ENCODE peak calls at places on chromosomes 13 and 19, in four cellular contexts. J is upper lobe of left lung, V is body of pancreas, E is HCT116. A is an unnamed sample. For H3K27me3, the result is how much of the 10 kb centered on the place peaks cover.

GRCh38 chr19:50050406-50051223 is 24.8 kb downstream of the ZNF473 start:
- DNase-seq in J (peak), V (peak), E (no peak), A (peak)

GRCh38 chr19:6654347-6655310 is 15.3 kb downstream of the TNFSF14 start:
- DNase-seq in V (no peak), J (no peak), E (no peak), A (no peak)

GRCh38 chr13:98142427-98143156 is at the start of gene FARP1:
- DNase-seq in V (peak), E (peak), J (peak), A (peak)

GRCh38 chr19:51450730-51451307 is 7.4 kb downstream of the SIGLEC8 start:
- DNase-seq in V (no peak), J (no peak), E (no peak), A (no peak)

GRCh38 chr19:43362179-43362578 is 8.7 kb downstream of the CD177 start:
- DNase-seq in J (no peak), V (no peak), E (no peak), A (no peak)

GRCh38 chr19:13172335-13173128 is 22.3 kb downstream of the IER2 start:
- DNase-seq in V (peak), J (peak), E (no peak), A (peak)

GRCh38 chr13:75492389-75492788 is 10.4 kb upstream of the TBC1D4 start:
- DNase-seq in E (no peak), J (no peak), V (no peak), A (no peak)

GRCh38 chr19:53432088-53432661 is 391 bp downstream of the ZNF761 start:
- DNase-seq in E (no peak), V (peak), J (peak), A (peak)

GRCh38 chr13:79314652-79315051 is 91.4 kb downstream of the RBM26 start:
- DNase-seq in E (no peak), V (no peak), J (no peak), A (no peak)

GRCh38 chr19:45189971-45190370 is 11.4 kb downstream of the BLOC1S3 start:
- DNase-seq in V (no peak), E (no peak), J (no peak), A (no peak)

GRCh38 chr19:42290523-42291436 is 11.2 kb upstream of the PRR19 start:
- DNase-seq in V (no peak), J (peak), E (no peak), A (no peak)

GRCh38 chr13:70370924-70371323 is 262.7 kb upstream of the KLHL1 start:
- DNase-seq in J (no peak), V (no peak), E (no peak), A (no peak)

GRCh38 chr13:77980592-77980991 is 62.0 kb upstream of the EDNRB start:
- DNase-seq in V (no peak), E (no peak), J (no peak), A (no peak)

GRCh38 chr13:25406377-25406776 is 34.6 kb downstream of the ATP8A2 start:
- DNase-seq in J (no peak), V (no peak), E (peak), A (no peak)

GRCh38 chr13:31927219-31927653 is 104.3 kb upstream of the FRY start:
- DNase-seq in J (no peak), V (peak), E (no peak), A (no peak)

GRCh38 chr13:102291587-102292218 is 110.1 kb downstream of the FGF14 start:
- DNase-seq in E (no peak), J (no peak), V (peak), A (no peak)

GRCh38 chr13:103145476-103145875 is 79.3 kb upstream of the SLC10A2 start:
- DNase-seq in E (no peak), V (no peak), J (no peak), A (no peak)

GRCh38 chr19:19404879-19405860 is at the start of gene GATAD2A:
- DNase-seq in V (peak), J (peak), E (peak), A (peak)
- TF ChIP-seq CTCF in V (peak), J (peak), E (no peak), A (peak)

DNA sequence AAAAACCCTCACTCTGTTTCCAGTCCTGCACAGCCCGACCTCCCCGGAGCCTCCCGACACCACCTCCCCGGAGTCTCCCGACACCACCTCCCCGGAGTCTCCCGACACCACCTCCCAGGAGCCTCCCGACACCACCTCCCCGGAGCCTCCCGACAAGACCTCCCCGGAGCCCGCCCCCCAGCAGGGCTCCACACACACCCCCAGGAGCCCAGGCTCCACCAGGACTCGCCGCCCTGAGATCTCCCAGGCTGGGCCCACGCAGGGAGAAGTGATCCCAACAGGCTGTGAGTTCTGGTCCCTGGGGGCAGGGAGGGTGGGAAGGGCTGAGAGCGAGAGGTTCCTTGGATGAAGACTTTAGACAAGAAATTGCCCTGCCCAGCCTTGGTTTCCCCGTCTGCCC is 5.4 kb downstream of the MADCAM1 start:
- DNase-seq in V (no peak), E (no peak), J (no peak), A (no peak)
- H3K4me3 ChIP-seq in V (no peak), E (no peak), J (no peak), A (no peak)

DNA sequence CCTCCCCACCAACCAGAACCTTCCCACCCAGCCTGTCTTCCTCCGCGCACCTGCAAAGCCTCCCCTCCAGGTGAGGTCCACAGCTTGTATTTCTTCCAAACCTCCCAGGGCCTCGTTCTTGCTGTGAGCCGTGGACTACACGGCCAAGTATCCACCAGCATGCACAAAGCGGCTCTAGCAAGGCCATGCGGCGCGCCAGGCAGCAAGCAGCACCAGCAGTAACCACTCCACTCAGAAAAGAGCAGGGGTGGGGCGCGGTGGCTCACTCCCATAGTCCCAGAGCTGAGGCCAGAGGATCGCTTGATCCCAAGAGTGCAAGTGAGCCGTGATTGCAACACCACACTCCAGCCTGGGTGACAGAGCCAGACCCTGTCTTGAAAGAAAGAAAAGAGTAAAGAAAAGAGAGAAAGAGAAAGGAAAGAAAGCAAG is 4.7 kb downstream of the CCDC8 start:
- DNase-seq in E (no peak), J (peak), V (peak), A (peak)
- H3K27me3 ChIP-seq in E (under half), J (under half), V (under half), A (half or more)

DNA sequence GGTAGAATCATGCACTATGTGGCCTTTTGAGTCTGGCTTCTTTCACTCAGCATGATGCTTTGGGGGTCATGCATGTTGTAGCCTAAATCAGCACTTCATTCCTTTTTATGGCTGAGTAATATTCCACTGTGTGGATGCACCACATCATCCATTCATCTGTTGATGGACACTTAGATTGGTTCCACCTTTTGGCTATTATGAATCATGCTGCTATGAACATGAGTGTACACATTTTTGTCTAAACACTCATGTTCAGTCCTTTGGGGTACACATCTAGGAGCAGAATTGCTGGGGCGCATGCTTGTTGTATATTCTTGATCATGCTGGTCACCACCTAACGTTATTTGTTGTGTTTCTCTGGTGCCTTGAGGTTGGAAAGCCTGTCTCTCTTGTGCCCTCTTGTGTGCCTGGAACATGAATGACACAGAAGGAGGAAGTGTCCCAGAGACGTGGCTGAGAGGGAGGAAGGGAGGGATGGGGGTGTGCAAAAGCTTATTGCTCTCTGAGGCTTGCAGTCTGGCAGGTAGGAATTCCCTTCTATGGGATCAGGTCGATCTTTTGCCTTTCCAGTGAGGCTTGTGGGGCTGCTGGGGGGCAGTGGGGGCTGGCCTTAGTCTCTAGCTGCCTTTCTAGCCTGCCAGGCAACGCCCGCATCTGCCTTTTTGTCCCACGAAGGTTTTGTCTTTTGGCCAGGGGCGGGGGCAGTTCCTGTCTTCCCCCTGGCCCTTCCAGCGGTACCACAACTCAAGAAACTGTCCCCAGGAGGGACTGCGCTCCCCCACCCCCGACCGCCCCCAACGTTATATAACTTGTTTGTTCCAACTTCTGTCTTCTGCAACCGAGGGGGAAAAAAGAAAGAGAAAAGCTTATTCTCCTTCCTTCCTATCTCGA is 7.6 kb downstream of the KLHL26 start:
- DNase-seq in E (no peak), V (no peak), J (no peak), A (no peak)
- TF ChIP-seq CTCF in E (no peak), V (no peak), J (peak), A (no peak)

GRCh38 chr13:58376349-58376748 is 744.8 kb downstream of the PCDH17 start:
- DNase-seq in J (no peak), V (no peak), E (no peak), A (no peak)
- H3K4me3 ChIP-seq in J (no peak), V (no peak), E (no peak), A (no peak)

DNA sequence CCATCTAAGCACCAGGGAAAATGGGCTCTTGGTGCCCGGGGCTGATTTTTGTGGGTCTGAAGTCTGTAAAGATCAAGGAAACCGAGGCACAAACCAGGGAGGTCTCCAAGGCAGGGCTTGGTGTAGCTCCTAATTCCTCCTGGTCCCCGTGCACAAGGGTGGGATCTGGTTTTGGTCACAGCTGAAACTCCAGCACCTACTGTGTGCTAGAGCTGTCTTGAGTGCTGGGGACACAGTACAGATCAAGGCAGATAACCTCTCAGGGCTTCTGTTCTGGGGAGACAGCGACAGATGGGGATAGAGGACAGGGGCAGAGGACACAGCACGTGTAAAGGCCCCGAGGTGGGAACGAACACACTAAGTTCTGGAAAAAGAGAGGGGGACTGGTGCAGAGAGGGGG is 37.4 kb downstream of the PTPRS start:
- DNase-seq in J (no peak), E (no peak), V (no peak), A (no peak)
- H3K27me3 ChIP-seq in J (under half), E (under half), V (under half), A (under half)

DNA sequence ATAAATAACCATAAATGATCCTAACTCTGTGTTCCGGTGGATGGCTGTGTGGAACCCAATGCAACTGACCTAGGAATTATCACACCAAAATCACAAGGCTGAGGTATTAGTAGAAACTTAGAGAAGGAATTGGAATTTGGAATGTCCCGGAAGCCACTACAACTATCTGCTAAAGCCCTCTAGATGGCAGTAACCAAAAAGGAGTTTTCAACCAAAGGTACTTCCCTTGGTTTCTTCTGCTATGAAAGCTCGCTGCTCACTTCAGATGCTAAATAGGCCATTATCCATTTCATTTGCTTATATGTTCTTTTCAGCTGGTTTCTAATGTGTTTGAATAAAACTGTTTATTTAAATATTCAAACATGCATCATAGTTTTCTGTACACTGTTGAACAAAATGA is 1589.1 kb upstream of the SPRY2 start:
- DNase-seq in J (no peak), V (no peak), E (no peak), A (no peak)
- TF ChIP-seq CTCF in J (no peak), V (peak), E (peak), A (peak)

DNA sequence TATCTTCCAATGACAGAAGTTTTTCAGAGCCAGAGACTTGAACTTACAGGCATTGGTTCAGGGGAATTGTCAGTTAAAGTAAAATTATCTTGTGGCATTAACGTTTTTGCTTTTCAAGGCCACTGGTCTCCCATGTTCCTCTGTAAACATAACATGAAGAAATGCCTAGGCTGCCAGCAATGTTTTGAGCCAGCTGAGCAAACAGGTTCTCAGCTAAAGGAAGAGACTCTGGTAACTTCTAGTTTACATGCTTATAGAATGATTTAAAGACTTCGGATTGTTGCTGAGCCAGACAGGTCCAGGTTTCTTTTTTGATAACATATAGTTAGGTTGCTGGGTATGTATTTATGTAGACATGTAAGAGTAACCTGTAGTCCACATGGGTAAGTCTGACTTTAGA is 35.7 kb downstream of the ZNF493 start:
- DNase-seq in J (no peak), V (peak), E (no peak), A (no peak)
- H3K4me3 ChIP-seq in J (no peak), V (no peak), E (no peak), A (no peak)

DNA sequence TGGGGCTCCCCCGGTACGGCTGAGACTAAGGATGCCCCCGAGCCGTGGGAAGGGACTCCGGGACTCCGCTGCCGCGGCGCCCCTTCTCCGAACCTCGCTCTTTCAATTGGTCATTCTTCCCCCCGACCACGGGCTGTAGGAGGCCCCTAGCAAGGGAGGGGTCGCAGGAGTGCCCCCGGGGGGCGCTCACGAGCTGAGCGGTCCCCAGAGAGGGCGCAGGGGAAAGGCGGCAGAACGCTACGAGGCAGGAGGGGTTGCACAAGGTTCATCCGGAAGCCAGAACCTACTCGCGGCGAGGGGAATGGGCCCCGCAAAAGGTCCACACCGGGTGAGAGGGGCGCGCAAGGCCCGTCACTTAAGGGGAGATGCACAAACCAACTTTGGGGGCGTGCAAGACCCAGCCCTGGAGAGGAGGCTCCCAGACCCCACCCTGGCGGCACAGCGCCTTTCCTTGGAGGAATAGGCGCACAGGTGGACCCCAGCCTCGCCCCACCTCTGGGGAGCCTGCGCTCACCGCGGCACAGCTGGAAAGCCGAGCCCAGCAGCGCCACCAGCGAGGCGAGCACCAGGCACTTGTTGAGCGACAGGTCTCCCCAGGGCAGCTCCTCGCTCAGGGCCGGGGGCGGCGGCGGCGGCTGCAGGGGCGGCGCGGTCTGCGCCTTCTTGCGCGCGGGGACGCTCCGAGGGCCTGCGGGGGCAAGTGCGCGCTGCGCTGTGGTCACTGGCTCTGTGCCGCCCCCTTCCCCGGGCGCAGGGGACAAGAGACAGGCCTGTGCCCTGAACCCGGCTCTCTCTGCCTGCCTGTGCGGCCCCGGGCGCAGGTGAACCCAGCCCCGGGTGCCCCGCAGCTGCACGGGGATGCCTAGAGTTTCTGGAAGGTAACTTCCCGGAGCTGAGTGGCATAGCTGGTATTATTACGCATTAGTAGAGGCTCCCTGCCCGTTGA is 2.8 kb downstream of the JSRP1 start:
- DNase-seq in E (no peak), V (no peak), J (peak), A (no peak)
- H3K27me3 ChIP-seq in E (under half), V (under half), J (under half), A (half or more)